ENCODE peak calls at places on chromosomes 3 and 15, in ten cellular contexts. One of them, this sample, is unnamed.

GRCh38 chr3:8755564-8756237 is 13.7 kb downstream of the OXTR start:
- DNase-seq in activated CD4-positive, alpha-beta T cell treated with anti-CD3 and anti-CD28 coated beads, Interleukin-2, amount 50 U/mL, for 48 hours: no peak
- DNase-seq in NCI-H2171 treated with DMSO at 0.1 percent for 48 hours: no peak
- DNase-seq in PC-9: no peak
- DNase-seq in cardiac septum: peak
- DNase-seq in activated T-cell treated with anti-CD3 and anti-CD28 coated beads for 4 hours: no peak
- DNase-seq in NCI-H1417: no peak
- DNase-seq in Daoy: no peak
- DNase-seq in stimulated activated CD8-positive, alpha-beta memory T cell treated with anti-CD3 and anti-CD28 coated beads, Interleukin-15, amount 100 ng/mL, for 48 hours: no peak
- DNase-seq in lower lobe of right lung: no peak
- DNase-seq in this sample: peak

GRCh38 chr3:156533205-156533604 is 21.7 kb downstream of the SSR3 start:
- DNase-seq in lower lobe of right lung: no peak
- DNase-seq in NCI-H1417: no peak
- DNase-seq in stimulated activated CD8-positive, alpha-beta memory T cell treated with anti-CD3 and anti-CD28 coated beads, Interleukin-15, amount 100 ng/mL, for 48 hours: no peak
- DNase-seq in activated CD4-positive, alpha-beta T cell treated with anti-CD3 and anti-CD28 coated beads, Interleukin-2, amount 50 U/mL, for 48 hours: no peak
- DNase-seq in cardiac septum: no peak
- DNase-seq in PC-9: no peak
- DNase-seq in NCI-H2171 treated with DMSO at 0.1 percent for 48 hours: no peak
- DNase-seq in activated T-cell treated with anti-CD3 and anti-CD28 coated beads for 4 hours: no peak
- DNase-seq in Daoy: no peak
- DNase-seq in this sample: no peak

GRCh38 chr15:34271493-34271892 is 46.7 kb downstream of the EMC4 start:
- DNase-seq in stimulated activated CD8-positive, alpha-beta memory T cell treated with anti-CD3 and anti-CD28 coated beads, Interleukin-15, amount 100 ng/mL, for 48 hours: no peak
- DNase-seq in Daoy: peak
- DNase-seq in cardiac septum: no peak
- DNase-seq in NCI-H2171 treated with DMSO at 0.1 percent for 48 hours: no peak
- DNase-seq in NCI-H1417: no peak
- DNase-seq in lower lobe of right lung: no peak
- DNase-seq in PC-9: peak
- DNase-seq in activated CD4-positive, alpha-beta T cell treated with anti-CD3 and anti-CD28 coated beads, Interleukin-2, amount 50 U/mL, for 48 hours: no peak
- DNase-seq in activated T-cell treated with anti-CD3 and anti-CD28 coated beads for 4 hours: no peak
- DNase-seq in this sample: peak

GRCh38 chr3:100999160-100999559 is 5.9 kb upstream of the ABI3BP start:
- DNase-seq in Daoy: no peak
- DNase-seq in cardiac septum: no peak
- DNase-seq in NCI-H1417: no peak
- DNase-seq in PC-9: no peak
- DNase-seq in stimulated activated CD8-positive, alpha-beta memory T cell treated with anti-CD3 and anti-CD28 coated beads, Interleukin-15, amount 100 ng/mL, for 48 hours: no peak
- DNase-seq in NCI-H2171 treated with DMSO at 0.1 percent for 48 hours: no peak
- DNase-seq in activated CD4-positive, alpha-beta T cell treated with anti-CD3 and anti-CD28 coated beads, Interleukin-2, amount 50 U/mL, for 48 hours: no peak
- DNase-seq in activated T-cell treated with anti-CD3 and anti-CD28 coated beads for 4 hours: no peak
- DNase-seq in lower lobe of right lung: no peak
- DNase-seq in this sample: no peak

GRCh38 chr3:127015282-127016042 is 32.5 kb downstream of the PLXNA1 start:
- DNase-seq in lower lobe of right lung: no peak
- DNase-seq in activated T-cell treated with anti-CD3 and anti-CD28 coated beads for 4 hours: no peak
- DNase-seq in cardiac septum: no peak
- DNase-seq in activated CD4-positive, alpha-beta T cell treated with anti-CD3 and anti-CD28 coated beads, Interleukin-2, amount 50 U/mL, for 48 hours: peak
- DNase-seq in stimulated activated CD8-positive, alpha-beta memory T cell treated with anti-CD3 and anti-CD28 coated beads, Interleukin-15, amount 100 ng/mL, for 48 hours: peak
- DNase-seq in NCI-H1417: peak
- DNase-seq in NCI-H2171 treated with DMSO at 0.1 percent for 48 hours: no peak
- DNase-seq in Daoy: no peak
- DNase-seq in PC-9: no peak
- DNase-seq in this sample: no peak

GRCh38 chr3:127745656-127746399 is 73.1 kb downstream of the ABTB1 start:
- DNase-seq in lower lobe of right lung: no peak
- DNase-seq in NCI-H1417: no peak
- DNase-seq in stimulated activated CD8-positive, alpha-beta memory T cell treated with anti-CD3 and anti-CD28 coated beads, Interleukin-15, amount 100 ng/mL, for 48 hours: no peak
- DNase-seq in activated T-cell treated with anti-CD3 and anti-CD28 coated beads for 4 hours: no peak
- DNase-seq in PC-9: no peak
- DNase-seq in activated CD4-positive, alpha-beta T cell treated with anti-CD3 and anti-CD28 coated beads, Interleukin-2, amount 50 U/mL, for 48 hours: no peak
- DNase-seq in NCI-H2171 treated with DMSO at 0.1 percent for 48 hours: no peak
- DNase-seq in Daoy: no peak
- DNase-seq in cardiac septum: peak
- DNase-seq in this sample: no peak

GRCh38 chr3:45479627-45480026 is 91.3 kb downstream of the LARS2 start:
- DNase-seq in NCI-H1417: no peak
- DNase-seq in Daoy: peak
- DNase-seq in NCI-H2171 treated with DMSO at 0.1 percent for 48 hours: no peak
- DNase-seq in cardiac septum: no peak
- DNase-seq in activated CD4-positive, alpha-beta T cell treated with anti-CD3 and anti-CD28 coated beads, Interleukin-2, amount 50 U/mL, for 48 hours: no peak
- DNase-seq in PC-9: peak
- DNase-seq in lower lobe of right lung: no peak
- DNase-seq in activated T-cell treated with anti-CD3 and anti-CD28 coated beads for 4 hours: no peak
- DNase-seq in stimulated activated CD8-positive, alpha-beta memory T cell treated with anti-CD3 and anti-CD28 coated beads, Interleukin-15, amount 100 ng/mL, for 48 hours: no peak
- DNase-seq in this sample: peak

GRCh38 chr15:65926899-65927298 is 57.6 kb downstream of the RAB11A start:
- DNase-seq in Daoy: no peak
- DNase-seq in PC-9: no peak
- DNase-seq in activated T-cell treated with anti-CD3 and anti-CD28 coated beads for 4 hours: no peak
- DNase-seq in cardiac septum: no peak
- DNase-seq in NCI-H1417: no peak
- DNase-seq in activated CD4-positive, alpha-beta T cell treated with anti-CD3 and anti-CD28 coated beads, Interleukin-2, amount 50 U/mL, for 48 hours: no peak
- DNase-seq in stimulated activated CD8-positive, alpha-beta memory T cell treated with anti-CD3 and anti-CD28 coated beads, Interleukin-15, amount 100 ng/mL, for 48 hours: no peak
- DNase-seq in lower lobe of right lung: no peak
- DNase-seq in NCI-H2171 treated with DMSO at 0.1 percent for 48 hours: no peak
- DNase-seq in this sample: no peak

GRCh38 chr15:91291673-91292072 is 191.6 kb downstream of the SV2B start:
- DNase-seq in cardiac septum: no peak
- DNase-seq in NCI-H1417: no peak
- DNase-seq in activated T-cell treated with anti-CD3 and anti-CD28 coated beads for 4 hours: no peak
- DNase-seq in activated CD4-positive, alpha-beta T cell treated with anti-CD3 and anti-CD28 coated beads, Interleukin-2, amount 50 U/mL, for 48 hours: no peak
- DNase-seq in lower lobe of right lung: no peak
- DNase-seq in PC-9: no peak
- DNase-seq in NCI-H2171 treated with DMSO at 0.1 percent for 48 hours: peak
- DNase-seq in stimulated activated CD8-positive, alpha-beta memory T cell treated with anti-CD3 and anti-CD28 coated beads, Interleukin-15, amount 100 ng/mL, for 48 hours: no peak
- DNase-seq in Daoy: peak
- DNase-seq in this sample: no peak

GRCh38 chr3:100089802-100090668 is 24.3 kb downstream of the FILIP1L start:
- DNase-seq in activated CD4-positive, alpha-beta T cell treated with anti-CD3 and anti-CD28 coated beads, Interleukin-2, amount 50 U/mL, for 48 hours: peak
- DNase-seq in NCI-H2171 treated with DMSO at 0.1 percent for 48 hours: no peak
- DNase-seq in stimulated activated CD8-positive, alpha-beta memory T cell treated with anti-CD3 and anti-CD28 coated beads, Interleukin-15, amount 100 ng/mL, for 48 hours: no peak
- DNase-seq in cardiac septum: no peak
- DNase-seq in Daoy: peak
- DNase-seq in NCI-H1417: no peak
- DNase-seq in PC-9: peak
- DNase-seq in lower lobe of right lung: no peak
- DNase-seq in activated T-cell treated with anti-CD3 and anti-CD28 coated beads for 4 hours: no peak
- DNase-seq in this sample: peak

GRCh38 chr15:55615445-55615844 is 27.3 kb upstream of the PYGO1 start:
- DNase-seq in PC-9: no peak
- DNase-seq in stimulated activated CD8-positive, alpha-beta memory T cell treated with anti-CD3 and anti-CD28 coated beads, Interleukin-15, amount 100 ng/mL, for 48 hours: no peak
- DNase-seq in Daoy: no peak
- DNase-seq in NCI-H1417: no peak
- DNase-seq in cardiac septum: no peak
- DNase-seq in activated T-cell treated with anti-CD3 and anti-CD28 coated beads for 4 hours: no peak
- DNase-seq in activated CD4-positive, alpha-beta T cell treated with anti-CD3 and anti-CD28 coated beads, Interleukin-2, amount 50 U/mL, for 48 hours: no peak
- DNase-seq in lower lobe of right lung: no peak
- DNase-seq in NCI-H2171 treated with DMSO at 0.1 percent for 48 hours: no peak
- DNase-seq in this sample: no peak

GRCh38 chr3:174844746-174845145 is 14.4 kb upstream of the NAALADL2 start:
- DNase-seq in Daoy: no peak
- DNase-seq in activated T-cell treated with anti-CD3 and anti-CD28 coated beads for 4 hours: no peak
- DNase-seq in stimulated activated CD8-positive, alpha-beta memory T cell treated with anti-CD3 and anti-CD28 coated beads, Interleukin-15, amount 100 ng/mL, for 48 hours: no peak
- DNase-seq in NCI-H1417: no peak
- DNase-seq in PC-9: no peak
- DNase-seq in activated CD4-positive, alpha-beta T cell treated with anti-CD3 and anti-CD28 coated beads, Interleukin-2, amount 50 U/mL, for 48 hours: no peak
- DNase-seq in NCI-H2171 treated with DMSO at 0.1 percent for 48 hours: no peak
- DNase-seq in cardiac septum: no peak
- DNase-seq in lower lobe of right lung: no peak
- DNase-seq in this sample: no peak

GRCh38 chr3:13349823-13350222 is 70.3 kb downstream of the NUP210 start:
- DNase-seq in activated T-cell treated with anti-CD3 and anti-CD28 coated beads for 4 hours: no peak
- DNase-seq in NCI-H2171 treated with DMSO at 0.1 percent for 48 hours: no peak
- DNase-seq in PC-9: no peak
- DNase-seq in cardiac septum: no peak
- DNase-seq in stimulated activated CD8-positive, alpha-beta memory T cell treated with anti-CD3 and anti-CD28 coated beads, Interleukin-15, amount 100 ng/mL, for 48 hours: no peak
- DNase-seq in NCI-H1417: no peak
- DNase-seq in activated CD4-positive, alpha-beta T cell treated with anti-CD3 and anti-CD28 coated beads, Interleukin-2, amount 50 U/mL, for 48 hours: no peak
- DNase-seq in lower lobe of right lung: no peak
- DNase-seq in Daoy: no peak
- DNase-seq in this sample: no peak

GRCh38 chr3:117842086-117842485 is 1132.5 kb downstream of the TUSC7 start:
- DNase-seq in NCI-H2171 treated with DMSO at 0.1 percent for 48 hours: no peak
- DNase-seq in cardiac septum: no peak
- DNase-seq in Daoy: no peak
- DNase-seq in NCI-H1417: peak
- DNase-seq in lower lobe of right lung: no peak
- DNase-seq in stimulated activated CD8-positive, alpha-beta memory T cell treated with anti-CD3 and anti-CD28 coated beads, Interleukin-15, amount 100 ng/mL, for 48 hours: no peak
- DNase-seq in PC-9: no peak
- DNase-seq in activated CD4-positive, alpha-beta T cell treated with anti-CD3 and anti-CD28 coated beads, Interleukin-2, amount 50 U/mL, for 48 hours: no peak
- DNase-seq in activated T-cell treated with anti-CD3 and anti-CD28 coated beads for 4 hours: no peak
- DNase-seq in this sample: no peak

GRCh38 chr3:194689493-194689901 is 3.8 kb downstream of the FAM43A start:
- DNase-seq in activated CD4-positive, alpha-beta T cell treated with anti-CD3 and anti-CD28 coated beads, Interleukin-2, amount 50 U/mL, for 48 hours: peak
- DNase-seq in Daoy: peak
- DNase-seq in NCI-H1417: no peak
- DNase-seq in stimulated activated CD8-positive, alpha-beta memory T cell treated with anti-CD3 and anti-CD28 coated beads, Interleukin-15, amount 100 ng/mL, for 48 hours: no peak
- DNase-seq in NCI-H2171 treated with DMSO at 0.1 percent for 48 hours: peak
- DNase-seq in PC-9: no peak
- DNase-seq in activated T-cell treated with anti-CD3 and anti-CD28 coated beads for 4 hours: no peak
- DNase-seq in lower lobe of right lung: no peak
- DNase-seq in cardiac septum: peak
- DNase-seq in this sample: no peak

GRCh38 chr3:97658670-97659285 is 105.8 kb upstream of the ARL6 start:
- DNase-seq in lower lobe of right lung: no peak
- DNase-seq in activated T-cell treated with anti-CD3 and anti-CD28 coated beads for 4 hours: no peak
- DNase-seq in PC-9: no peak
- DNase-seq in stimulated activated CD8-positive, alpha-beta memory T cell treated with anti-CD3 and anti-CD28 coated beads, Interleukin-15, amount 100 ng/mL, for 48 hours: no peak
- DNase-seq in cardiac septum: no peak
- DNase-seq in Daoy: no peak
- DNase-seq in NCI-H1417: peak
- DNase-seq in NCI-H2171 treated with DMSO at 0.1 percent for 48 hours: peak
- DNase-seq in activated CD4-positive, alpha-beta T cell treated with anti-CD3 and anti-CD28 coated beads, Interleukin-2, amount 50 U/mL, for 48 hours: no peak
- DNase-seq in this sample: no peak

This sample was measured in trophoblast cell.